ENCODE peak calls at places on chromosomes 12 and 14, in five cellular contexts. One of them, this sample, is unnamed.

GRCh38 chr14:61355892-61356325 is 34.5 kb downstream of the PRKCH start:
- DNase-seq in IMR-90: peak; percentile 11
- DNase-seq in Calu3: peak; percentile 85
- DNase-seq in esophagus squamous epithelium: no peak
- DNase-seq in NB4: peak; percentile 6
- DNase-seq in this sample: no peak

GRCh38 chr12:26939192-26939832 is 1.0 kb downstream of the FGFR1OP2 start:
- DNase-seq in NB4: peak; percentile 68
- DNase-seq in IMR-90: peak; percentile 31
- DNase-seq in esophagus squamous epithelium: no peak
- DNase-seq in Calu3: no peak
- DNase-seq in this sample: no peak

GRCh38 chr12:61879229-61879628 is 381.0 kb upstream of the USP15 start:
- DNase-seq in esophagus squamous epithelium: no peak
- DNase-seq in NB4: no peak
- DNase-seq in Calu3: no peak
- DNase-seq in IMR-90: no peak
- DNase-seq in this sample: no peak

GRCh38 chr14:58749066-58749669 is 111.4 kb downstream of the DACT1 start:
- DNase-seq in Calu3: peak; percentile 25
- DNase-seq in esophagus squamous epithelium: no peak
- DNase-seq in NB4: peak; percentile 89
- DNase-seq in IMR-90: peak; percentile 98
- DNase-seq in this sample: no peak

GRCh38 chr14:99260116-99260515 is 11.9 kb downstream of the BCL11B start:
- DNase-seq in esophagus squamous epithelium: no peak
- DNase-seq in Calu3: no peak
- DNase-seq in NB4: no peak
- DNase-seq in IMR-90: no peak
- DNase-seq in this sample: no peak

GRCh38 chr12:95218852-95219171 is 1.2 kb downstream of the VEZT start:
- DNase-seq in esophagus squamous epithelium: no peak
- DNase-seq in NB4: peak; percentile 57
- DNase-seq in Calu3: peak; percentile 50
- DNase-seq in IMR-90: no peak
- DNase-seq in this sample: no peak

GRCh38 chr12:52038447-52038846 is 12.8 kb upstream of the NR4A1 start:
- DNase-seq in IMR-90: peak; percentile 48
- DNase-seq in NB4: no peak
- DNase-seq in esophagus squamous epithelium: no peak
- DNase-seq in Calu3: no peak
- DNase-seq in this sample: no peak

GRCh38 chr12:69647178-69647577 is 36.5 kb upstream of the LRRC10 start:
- DNase-seq in esophagus squamous epithelium: no peak
- DNase-seq in NB4: no peak
- DNase-seq in IMR-90: no peak
- DNase-seq in Calu3: no peak
- DNase-seq in this sample: no peak

GRCh38 chr12:79397609-79398008 is 293.2 kb downstream of the PAWR start:
- DNase-seq in Calu3: no peak
- DNase-seq in esophagus squamous epithelium: no peak
- DNase-seq in IMR-90: peak; percentile 55
- DNase-seq in NB4: no peak
- DNase-seq in this sample: no peak

GRCh38 chr12:75666126-75666979 is 154.9 kb upstream of the KRR1 start:
- DNase-seq in IMR-90: peak; percentile 63
- DNase-seq in NB4: no peak
- DNase-seq in esophagus squamous epithelium: no peak
- DNase-seq in Calu3: no peak
- DNase-seq in this sample: no peak

GRCh38 chr12:12582895-12583303 is 20.2 kb upstream of the DUSP16 start:
- DNase-seq in NB4: peak; percentile 21
- DNase-seq in Calu3: peak; percentile 26
- DNase-seq in esophagus squamous epithelium: no peak
- DNase-seq in IMR-90: peak; percentile 67
- DNase-seq in this sample: no peak

GRCh38 chr12:132055535-132056096 is 88.5 kb downstream of the DDX51 start:
- DNase-seq in esophagus squamous epithelium: no peak
- DNase-seq in IMR-90: no peak
- DNase-seq in Calu3: no peak
- DNase-seq in NB4: no peak
- DNase-seq in this sample: no peak

GRCh38 chr12:91317324-91317723 is 134.7 kb upstream of the DCN start:
- DNase-seq in IMR-90: no peak
- DNase-seq in esophagus squamous epithelium: no peak
- DNase-seq in Calu3: no peak
- DNase-seq in NB4: no peak
- DNase-seq in this sample: no peak

GRCh38 chr12:62856454-62856853 is 78.5 kb downstream of the PPM1H start:
- DNase-seq in esophagus squamous epithelium: no peak
- DNase-seq in NB4: no peak
- DNase-seq in Calu3: no peak
- DNase-seq in IMR-90: no peak
- DNase-seq in this sample: no peak

GRCh38 chr14:60349663-60350365 is 100.8 kb downstream of the PPM1A start:
- DNase-seq in NB4: peak; percentile 52
- DNase-seq in IMR-90: peak; percentile 56
- DNase-seq in Calu3: peak; percentile 31
- DNase-seq in esophagus squamous epithelium: no peak
- DNase-seq in this sample: no peak

GRCh38 chr12:8028267-8028666 is 4.2 kb upstream of the FOXJ2 start:
- DNase-seq in IMR-90: no peak
- DNase-seq in esophagus squamous epithelium: no peak
- DNase-seq in NB4: no peak
- DNase-seq in Calu3: no peak
- DNase-seq in this sample: no peak

GRCh38 chr12:8027856-8028255 is 4.7 kb upstream of the FOXJ2 start:
- DNase-seq in Calu3: no peak
- DNase-seq in esophagus squamous epithelium: no peak
- DNase-seq in NB4: no peak
- DNase-seq in IMR-90: no peak
- DNase-seq in this sample: no peak

GRCh38 chr12:8031872-8032241 is 659 bp upstream of the FOXJ2 start:
- DNase-seq in Calu3: no peak
- DNase-seq in NB4: peak; percentile 18
- DNase-seq in esophagus squamous epithelium: no peak
- DNase-seq in IMR-90: no peak
- DNase-seq in this sample: no peak

GRCh38 chr12:8032242-8033152 is at the start of gene FOXJ2:
- DNase-seq in esophagus squamous epithelium: no peak
- DNase-seq in IMR-90: peak; percentile 58
- DNase-seq in Calu3: peak; percentile 75
- DNase-seq in NB4: peak; percentile 77
- DNase-seq in this sample: peak; percentile 73

DNA sequence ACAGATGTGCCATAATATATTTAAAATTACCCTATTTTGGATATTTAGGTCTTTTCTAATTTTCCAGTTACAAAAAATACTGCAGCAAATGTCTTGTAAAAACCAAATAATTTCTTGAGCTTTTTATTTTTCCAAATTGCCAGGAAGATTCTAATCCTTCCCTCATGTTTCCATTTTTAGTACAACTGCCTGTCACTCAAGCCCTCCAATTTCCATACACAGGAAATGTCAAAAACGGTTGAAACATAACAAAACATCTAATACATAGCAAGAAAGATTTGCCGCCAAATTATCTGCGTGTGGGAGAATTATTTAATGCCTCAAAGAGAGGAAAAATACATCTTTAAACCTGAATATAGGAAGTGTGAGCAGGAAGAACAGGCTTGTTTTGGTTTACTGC is 2.3 kb upstream of the FOXJ2 start:
- DNase-seq in Calu3: no peak
- DNase-seq in NB4: no peak
- DNase-seq in IMR-90: no peak
- DNase-seq in esophagus squamous epithelium: no peak
- DNase-seq in this sample: no peak
- TF ChIP-seq CTCF in Calu3: no peak
- TF ChIP-seq CTCF in NB4: no peak
- TF ChIP-seq CTCF in IMR-90: no peak
- TF ChIP-seq CTCF in esophagus squamous epithelium: no peak
- TF ChIP-seq CTCF in this sample: no peak

DNA sequence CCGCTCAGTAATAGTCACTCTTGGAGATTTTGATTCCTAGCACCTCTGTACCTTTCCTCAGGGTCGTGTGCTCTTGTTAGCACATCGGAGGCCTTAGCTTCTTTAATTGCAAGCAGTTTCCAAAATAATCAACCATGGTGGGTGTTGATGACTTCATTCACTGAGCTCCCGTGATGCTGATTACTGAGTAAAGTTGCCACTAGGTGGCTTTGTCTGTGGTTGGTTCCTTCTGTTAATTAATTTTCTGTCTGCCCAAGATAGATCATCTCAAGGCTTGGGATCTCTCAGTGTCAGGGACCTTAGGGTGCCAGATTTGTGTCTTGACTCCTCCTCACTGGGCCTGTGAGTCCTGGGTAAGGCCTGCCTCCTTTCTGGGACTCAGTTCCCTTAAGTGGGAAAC is 54.3 kb downstream of the PTPN11 start:
- DNase-seq in IMR-90: no peak
- DNase-seq in NB4: peak; percentile 48
- DNase-seq in esophagus squamous epithelium: no peak
- DNase-seq in Calu3: peak; percentile 7
- DNase-seq in this sample: no peak
- TF ChIP-seq CTCF in IMR-90: no peak
- TF ChIP-seq CTCF in NB4: peak; percentile 53
- TF ChIP-seq CTCF in esophagus squamous epithelium: no peak
- TF ChIP-seq CTCF in Calu3: no peak
- TF ChIP-seq CTCF in this sample: no peak

DNA sequence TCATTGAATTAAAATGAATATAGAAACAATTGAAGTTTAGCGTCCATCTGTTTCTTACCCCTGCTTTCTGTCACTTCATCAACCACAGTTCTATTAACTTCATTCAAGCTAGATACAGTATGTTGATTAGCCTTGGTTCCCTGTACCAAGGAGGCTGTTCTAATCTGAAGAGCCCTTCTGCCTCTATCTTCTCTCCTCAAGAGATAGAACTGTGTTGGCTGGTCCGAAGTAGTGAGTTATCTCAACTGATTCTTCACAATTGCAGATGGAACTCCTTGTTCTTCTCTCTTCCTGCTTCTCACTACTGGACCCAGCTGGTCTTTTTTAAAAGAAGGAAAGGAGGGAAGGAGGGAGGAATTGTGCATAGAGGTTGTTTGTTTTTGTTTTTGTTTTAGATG is 82.1 kb upstream of the TRAF3 start:
- DNase-seq in IMR-90: no peak
- DNase-seq in Calu3: no peak
- DNase-seq in NB4: no peak
- DNase-seq in esophagus squamous epithelium: no peak
- DNase-seq in this sample: no peak
- TF ChIP-seq CTCF in IMR-90: no peak
- TF ChIP-seq CTCF in Calu3: no peak
- TF ChIP-seq CTCF in NB4: no peak
- TF ChIP-seq CTCF in esophagus squamous epithelium: no peak
- TF ChIP-seq CTCF in this sample: no peak

GRCh38 chr12:122111070-122111750 is 32.7 kb downstream of the MLXIP start:
- DNase-seq in NB4: no peak
- DNase-seq in IMR-90: no peak
- DNase-seq in Calu3: no peak
- DNase-seq in esophagus squamous epithelium: no peak
- DNase-seq in this sample: no peak

GRCh38 chr12:122117979-122118378 is 39.4 kb downstream of the MLXIP start:
- DNase-seq in NB4: no peak
- DNase-seq in IMR-90: peak; percentile 24
- DNase-seq in esophagus squamous epithelium: no peak
- DNase-seq in Calu3: no peak
- DNase-seq in this sample: no peak

GRCh38 chr12:122121341-122122192 is 43.0 kb downstream of the MLXIP start:
- DNase-seq in NB4: no peak
- DNase-seq in IMR-90: no peak
- DNase-seq in esophagus squamous epithelium: no peak
- DNase-seq in Calu3: no peak
- DNase-seq in this sample: no peak

DNA sequence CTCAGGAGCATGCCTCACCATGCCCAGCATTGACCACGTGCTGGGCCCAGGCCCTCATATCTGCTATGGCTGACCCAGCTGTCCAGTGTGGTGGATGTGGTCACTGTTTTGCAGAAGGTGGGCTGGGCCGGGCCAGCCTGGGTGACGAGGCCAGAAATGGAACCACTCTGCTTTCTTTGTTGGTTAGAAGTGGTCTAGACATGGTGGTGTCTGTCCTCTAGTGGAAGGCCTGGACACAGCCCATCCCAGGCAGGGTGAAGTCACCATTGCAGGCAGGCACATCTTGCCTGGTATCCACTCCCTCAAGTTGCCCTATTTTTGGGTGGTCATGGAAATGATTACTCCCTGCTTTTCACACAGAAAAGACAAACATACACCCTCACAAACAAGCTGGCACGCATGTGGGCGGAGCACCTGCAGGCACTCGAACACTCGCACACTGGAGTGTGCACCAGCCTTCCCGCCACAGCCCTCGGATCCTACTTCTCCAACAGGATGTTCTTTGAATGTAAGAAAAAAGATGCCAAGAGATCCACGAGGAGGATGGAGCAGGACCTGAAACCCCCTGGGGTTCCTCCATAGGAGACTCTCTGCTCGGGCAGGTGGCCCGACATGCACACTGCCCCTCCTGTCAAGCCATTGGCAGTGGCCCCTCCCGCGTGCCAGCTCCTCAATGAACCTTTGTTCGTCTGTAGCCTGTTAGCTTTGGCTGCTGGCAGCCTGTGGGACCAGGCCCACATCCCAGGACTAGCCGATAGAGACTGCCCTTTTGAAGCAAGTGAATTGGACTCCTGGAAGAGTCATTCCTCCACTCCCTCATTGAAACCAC is 38.4 kb downstream of the MLXIP start:
- DNase-seq in esophagus squamous epithelium: no peak
- DNase-seq in Calu3: no peak
- DNase-seq in NB4: no peak
- DNase-seq in IMR-90: no peak
- DNase-seq in this sample: no peak
- TF ChIP-seq CTCF in esophagus squamous epithelium: no peak
- TF ChIP-seq CTCF in Calu3: no peak
- TF ChIP-seq CTCF in NB4: no peak
- TF ChIP-seq CTCF in IMR-90: no peak
- TF ChIP-seq CTCF in this sample: no peak

DNA sequence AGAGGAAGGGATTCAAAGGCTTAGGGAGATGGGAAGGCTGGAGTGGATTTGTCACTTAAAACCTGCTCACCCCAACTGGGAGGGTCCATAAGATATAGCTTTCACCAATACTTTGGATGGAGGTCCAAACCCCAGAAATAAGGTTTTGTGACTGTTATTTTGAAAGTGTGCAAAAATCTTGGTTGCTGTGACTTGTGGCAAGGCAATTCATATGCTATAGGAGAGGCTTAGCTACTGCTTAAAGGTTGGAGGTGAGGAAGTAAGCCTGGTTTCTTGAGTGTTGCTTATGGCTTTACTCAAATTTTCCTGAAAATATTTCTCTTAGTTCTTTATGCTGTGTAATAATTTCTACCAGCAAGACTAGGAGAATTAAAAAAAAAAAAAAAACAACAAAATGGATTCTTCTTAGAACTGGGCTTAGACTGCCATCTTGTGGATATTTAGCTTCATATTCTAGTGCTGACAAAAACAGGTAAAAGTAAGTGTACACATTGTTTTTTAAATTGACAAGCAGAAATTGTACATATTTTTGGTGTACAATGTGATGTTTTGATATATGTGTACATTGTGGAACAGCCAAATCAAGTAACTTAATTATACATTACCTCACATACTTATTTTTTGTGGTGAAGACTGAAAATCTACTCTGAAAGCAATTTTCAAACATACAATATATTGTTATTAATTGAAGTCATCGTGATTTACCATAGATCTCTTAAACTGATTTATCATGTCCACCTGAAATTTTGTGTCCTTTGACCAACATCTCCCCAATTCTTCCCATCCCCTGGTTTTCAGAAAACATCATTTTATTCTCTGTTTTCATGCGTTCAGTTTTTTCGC is 23.0 kb downstream of the PDE6H start:
- DNase-seq in esophagus squamous epithelium: no peak
- DNase-seq in Calu3: no peak
- DNase-seq in IMR-90: peak; percentile 79
- DNase-seq in NB4: peak; percentile 71
- DNase-seq in this sample: no peak
- TF ChIP-seq CTCF in esophagus squamous epithelium: peak; percentile 63
- TF ChIP-seq CTCF in Calu3: peak; percentile 50
- TF ChIP-seq CTCF in IMR-90: peak; percentile 79
- TF ChIP-seq CTCF in NB4: peak; percentile 22
- TF ChIP-seq CTCF in this sample: peak; percentile 46